ENCODE peak calls at places on chromosomes 7 and 10, in six cellular contexts. B, W, N, X, D and F are unnamed samples.
A peak's percentile ranks its signal among the peaks of the same experiment; 100 is the strongest.

GRCh38 chr10:5587151-5588079 is 62.7 kb downstream of the CALML3 start:
- DNase-seq in B (no peak), W (no peak), N (no peak), X (no peak), D (no peak), F (no peak)

GRCh38 chr10:81570878-81571794 is 303.9 kb upstream of the NRG3 start:
- DNase-seq in B (no peak), W (no peak), N (no peak), X (no peak), D (no peak), F (no peak)

GRCh38 chr10:77037735-77038411 is 599.7 kb downstream of the KCNMA1 start:
- DNase-seq in B (no peak), W (no peak), N (no peak), X (no peak), D (no peak), F (no peak)

GRCh38 chr7:132680590-132680989 is 104.3 kb upstream of the PLXNA4 start:
- DNase-seq in B (no peak), W (no peak), N (no peak), X (no peak), D (no peak), F (no peak)

GRCh38 chr10:119723161-119723560 is 2.7 kb upstream of the INPP5F start:
- DNase-seq in B (no peak), W (no peak), N (no peak), X (no peak), D (no peak), F (no peak)

GRCh38 chr10:114694062-114694461 is 36.0 kb upstream of the ABLIM1 start:
- DNase-seq in B (no peak), W (no peak), N (no peak), X (no peak), D (no peak), F (no peak)

GRCh38 chr10:19819419-19820033 is 3.3 kb downstream of the PLXDC2 start:
- DNase-seq in B (no peak), W (no peak), N (peak; percentile 17), X (peak; percentile 64), D (peak; percentile 40), F (peak; percentile 44)

GRCh38 chr10:31847518-31847917 is 81.1 kb downstream of the ARHGAP12 start:
- DNase-seq in B (no peak), W (no peak), N (no peak), X (no peak), D (no peak), F (peak; percentile 6)

GRCh38 chr7:107501593-107501992 is 31.7 kb downstream of the GPR22 start:
- DNase-seq in B (no peak), W (no peak), N (no peak), X (peak; percentile 48), D (no peak), F (no peak)

GRCh38 chr7:99120503-99120902 is 23.4 kb downstream of the SMURF1 start:
- DNase-seq in B (no peak), W (no peak), N (no peak), X (no peak), D (no peak), F (no peak)

GRCh38 chr7:139753693-139754111 is 24.1 kb downstream of the HIPK2 start:
- DNase-seq in B (no peak), W (no peak), N (no peak), X (no peak), D (no peak), F (no peak)

GRCh38 chr7:125390866-125391265 is 461.2 kb upstream of the POT1 start:
- DNase-seq in B (no peak), W (no peak), N (no peak), X (no peak), D (no peak), F (no peak)

GRCh38 chr7:87147500-87147899 is 4.8 kb upstream of the DMTF1 start:
- DNase-seq in B (no peak), W (no peak), N (no peak), X (no peak), D (no peak), F (no peak)

GRCh38 chr10:97025613-97026242 is 160.0 kb downstream of the SLIT1 start:
- DNase-seq in B (peak; percentile 43), W (peak; percentile 66), N (peak; percentile 51), X (peak; percentile 29), D (peak; percentile 13), F (no peak)